ENCODE peak calls at places on chromosomes 6 and 20, in five cellular contexts. D is MM.1S, P is tibial nerve, R is heart right ventricle, V is cardiac muscle cell. Q is an unnamed sample.

GRCh38 chr6:10373642-10374359 is 41.1 kb downstream of the TFAP2A start:
- DNase-seq in D (no peak), P (no peak), R (no peak), V (no peak), Q (no peak)

GRCh38 chr6:105633814-105634213 is 230.9 kb upstream of the PREP start:
- DNase-seq in D (no peak), P (no peak), R (no peak), V (no peak), Q (no peak)

GRCh38 chr6:142088858-142089216 is 43.9 kb upstream of the GJE1 start:
- DNase-seq in D (no peak), P (no peak), R (peak; percentile 5), V (peak; percentile 83), Q (no peak)

GRCh38 chr20:62698231-62698630 is 10.4 kb upstream of the NTSR1 start:
- DNase-seq in D (no peak), P (no peak), R (no peak), V (no peak), Q (no peak)

GRCh38 chr20:6489361-6490154 is 277.9 kb upstream of the BMP2 start:
- DNase-seq in D (no peak), P (no peak), R (no peak), V (no peak), Q (no peak)

GRCh38 chr6:79946773-79947190 is 571 bp downstream of the ELOVL4 start:
- DNase-seq in D (peak; percentile 12), P (no peak), R (no peak), V (peak; percentile 41), Q (no peak)

GRCh38 chr6:107543567-107543966 is 53.6 kb downstream of the SOBP start:
- DNase-seq in D (no peak), P (no peak), R (no peak), V (no peak), Q (no peak)

GRCh38 chr6:136723780-136724179 is 68.5 kb downstream of the MAP3K5 start:
- DNase-seq in D (peak; percentile 33), P (no peak), R (no peak), V (no peak), Q (no peak)

GRCh38 chr20:63553933-63554290 is at the start of gene FNDC11:
- DNase-seq in D (no peak), P (no peak), R (peak; percentile 42), V (peak; percentile 70), Q (no peak)

GRCh38 chr20:13953227-13953626 is 37.2 kb downstream of the SEL1L2 start:
- DNase-seq in D (no peak), P (no peak), R (no peak), V (no peak), Q (no peak)

GRCh38 chr6:77097940-77098339 is 365.4 kb downstream of the HTR1B start:
- DNase-seq in D (no peak), P (no peak), R (no peak), V (no peak), Q (no peak)

GRCh38 chr6:43355862-43356590 is 13.4 kb downstream of the ZNF318 start:
- DNase-seq in D (no peak), P (no peak), R (peak; percentile 15), V (peak; percentile 39), Q (no peak)

GRCh38 chr20:29325304-29325640 is 1932.2 kb upstream of the DEFB115 start:
- DNase-seq in D (no peak), P (no peak), R (no peak), V (no peak), Q (no peak)

GRCh38 chr6:159193923-159194322 is 24.7 kb downstream of the FNDC1 start:
- DNase-seq in D (no peak), P (no peak), R (no peak), V (no peak), Q (no peak)

GRCh38 chr20:51156041-51156795 is 133.3 kb upstream of the KCNG1 start:
- DNase-seq in D (no peak), P (no peak), R (no peak), V (peak; percentile 69), Q (no peak)

GRCh38 chr6:33683051-33683571 is 28.4 kb downstream of the UQCC2 start:
- DNase-seq in D (no peak), P (no peak), R (no peak), V (no peak), Q (no peak)

GRCh38 chr20:36408219-36408618 is 102.1 kb downstream of the DLGAP4 start:
- DNase-seq in D (no peak), P (no peak), R (no peak), V (no peak), Q (peak; percentile 37)

GRCh38 chr6:110357696-110358535 is at the start of gene METTL24:
- DNase-seq in D (no peak), P (no peak), R (no peak), V (peak; percentile 56), Q (no peak)

GRCh38 chr6:127069659-127070279 is 48.7 kb upstream of the RSPO3 start:
- DNase-seq in D (peak; percentile 6), P (no peak), R (no peak), V (peak; percentile 51), Q (no peak)

GRCh38 chr6:78538002-78538401 is 329.3 kb upstream of the IRAK1BP1 start:
- DNase-seq in D (no peak), P (no peak), R (no peak), V (no peak), Q (no peak)

GRCh38 chr6:166058064-166058739 is 109.4 kb downstream of the TBXT start:
- DNase-seq in D (no peak), P (no peak), R (peak; percentile 50), V (peak; percentile 35), Q (no peak)

GRCh38 chr6:21595265-21595950 is 1.9 kb downstream of the SOX4 start:
- DNase-seq in D (peak; percentile 39), P (peak; percentile 18), R (peak; percentile 39), V (peak; percentile 48), Q (peak; percentile 51)

GRCh38 chr6:88641178-88641903 is 322.1 kb downstream of the RNGTT start:
- DNase-seq in D (peak; percentile 33), P (no peak), R (no peak), V (peak; percentile 5), Q (no peak)

GRCh38 chr6:126625019-126625418 is 285.1 kb downstream of the CENPW start:
- DNase-seq in D (no peak), P (no peak), R (no peak), V (peak; percentile 67), Q (no peak)

GRCh38 chr6:31007694-31008093 is 2.6 kb upstream of the MUC22 start:
- DNase-seq in D (no peak), P (no peak), R (no peak), V (no peak), Q (no peak)

DNA sequence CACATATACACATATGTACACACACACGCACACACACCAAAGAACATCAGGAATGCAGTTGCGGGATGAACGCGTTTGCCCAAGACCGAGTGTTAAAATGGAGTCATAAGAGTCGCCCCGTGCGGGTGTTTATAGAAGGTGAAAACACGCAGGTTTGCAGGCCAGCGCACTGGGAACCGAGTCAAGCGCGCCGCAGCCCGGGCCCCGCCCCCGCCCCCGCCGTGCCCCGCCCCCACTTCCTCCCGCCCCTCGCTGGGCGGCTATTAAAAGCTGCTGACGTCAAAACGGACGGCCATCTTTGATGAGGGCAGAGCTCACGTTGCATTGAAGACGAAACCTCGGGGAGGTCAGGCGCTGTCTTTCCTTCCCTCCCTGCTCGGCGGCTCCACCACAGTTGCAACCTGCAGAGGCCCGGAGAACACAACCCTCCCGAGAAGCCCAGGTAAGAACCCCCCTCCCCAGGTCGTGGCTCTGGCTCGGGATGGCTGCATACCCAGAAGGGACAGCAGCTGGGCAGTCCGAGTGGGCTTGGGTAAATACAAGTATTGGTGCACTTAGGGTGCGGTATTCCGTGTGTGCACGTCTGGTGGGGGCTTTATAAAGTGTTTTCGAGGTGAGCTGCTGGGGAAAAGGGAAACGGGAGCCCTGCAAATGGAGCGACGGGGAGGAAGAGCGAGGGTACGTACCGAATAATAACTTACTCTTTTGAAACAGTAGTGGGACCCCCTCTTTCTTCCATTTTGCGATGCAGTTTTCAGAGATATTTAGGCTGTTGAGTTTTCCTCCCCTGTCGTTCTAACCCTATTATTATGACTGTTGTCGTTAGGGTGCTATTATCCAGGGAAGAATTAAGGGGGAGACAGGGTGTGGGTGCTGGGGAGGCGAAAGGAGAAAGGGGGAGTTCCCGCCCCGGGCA is at the start of gene SNAP25:
- DNase-seq in D (no peak), P (no peak), R (no peak), V (peak; percentile 95), Q (no peak)
- H3K4me3 ChIP-seq in D (no peak within 1 kb of the TSS), P (no peak within 1 kb of the TSS), R (no peak within 1 kb of the TSS), V (peak within 1 kb of the TSS; percentile 68), Q (no peak within 1 kb of the TSS)

GRCh38 chr6:150070236-150070860 is 1.4 kb upstream of the ULBP3 start:
- DNase-seq in D (no peak), P (no peak), R (no peak), V (no peak), Q (no peak)

GRCh38 chr6:150068173-150068785 is 642 bp downstream of the ULBP3 start:
- DNase-seq in D (no peak), P (no peak), R (no peak), V (no peak), Q (no peak)

GRCh38 chr6:150072201-150072600 is 3.3 kb upstream of the ULBP3 start:
- DNase-seq in D (peak; percentile 12), P (no peak), R (no peak), V (no peak), Q (peak; percentile 53)

GRCh38 chr6:150068786-150069648 is at the start of gene ULBP3:
- DNase-seq in D (peak; percentile 72), P (peak; percentile 61), R (peak; percentile 83), V (peak; percentile 93), Q (peak; percentile 96)

DNA sequence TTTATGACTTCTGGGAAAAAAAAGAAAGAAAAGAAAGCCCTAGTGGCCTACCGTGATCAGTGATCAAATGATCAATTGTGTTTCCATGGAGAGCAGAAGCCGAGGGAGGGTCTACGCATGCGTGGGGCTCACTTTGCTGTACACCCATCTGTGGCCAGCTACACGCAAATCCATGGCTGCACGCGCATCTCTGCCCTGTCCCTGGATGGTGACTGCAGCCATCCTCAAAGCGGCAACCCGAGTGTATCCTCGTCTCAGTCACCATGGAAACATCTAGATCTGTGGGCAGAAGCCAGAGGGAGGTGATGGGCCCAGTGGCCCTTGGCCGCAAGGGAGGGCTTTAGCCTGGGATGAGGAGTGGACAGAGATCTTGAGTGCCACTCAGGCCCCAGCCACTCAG is 786 bp upstream of the ULBP3 start:
- DNase-seq in D (no peak), P (no peak), R (no peak), V (no peak), Q (no peak)
- H3K4me3 ChIP-seq in D (no peak overlapping the region), P (no peak overlapping the region), R (no peak overlapping the region), V (peak overlapping the region; percentile 46), Q (no peak overlapping the region)

GRCh38 chr6:7171733-7172132 is 64.0 kb downstream of the RREB1 start:
- DNase-seq in D (no peak), P (no peak), R (no peak), V (no peak), Q (peak; percentile 8)
- H3K4me3 ChIP-seq in D (no peak overlapping the region), P (no peak overlapping the region), R (no peak overlapping the region), V (no peak overlapping the region), Q (no peak overlapping the region)

DNA sequence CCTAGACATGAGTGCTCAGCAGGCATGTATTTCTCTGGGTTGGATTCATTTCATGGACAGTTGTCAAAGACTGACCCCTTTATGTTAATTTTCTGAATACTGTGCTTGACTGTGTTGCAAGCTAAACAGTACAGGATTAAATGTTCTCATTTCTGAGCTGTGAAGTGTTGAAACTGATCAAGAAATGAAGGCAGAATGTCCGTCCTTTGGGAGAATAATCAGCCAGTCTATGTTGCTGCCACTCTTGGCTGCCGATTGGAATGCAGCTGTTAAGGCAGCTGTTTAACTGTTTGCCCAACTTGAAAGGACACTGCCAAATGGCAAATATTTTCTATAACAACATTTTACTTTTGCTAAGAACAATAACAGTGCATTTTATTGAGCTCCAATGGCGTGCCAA is 87.3 kb downstream of the CEP57L1 start:
- DNase-seq in D (no peak), P (no peak), R (no peak), V (no peak), Q (no peak)
- H3K4me3 ChIP-seq in D (no peak overlapping the region), P (no peak overlapping the region), R (no peak overlapping the region), V (no peak overlapping the region), Q (no peak overlapping the region)